ENCODE peak calls at places on chromosomes 2 and 18, in five cellular contexts. U, T, B, O and F are unnamed samples.
A peak's percentile ranks its signal among the peaks of the same experiment; 100 is the strongest.

GRCh38 chr2:54675738-54676137 is 47.7 kb upstream of the EML6 start:
- DNase-seq in U (no peak), T (no peak), B (peak; percentile 35), O (no peak), F (no peak)

GRCh38 chr2:127400533-127400896 is 12.7 kb upstream of the MAP3K2 start:
- DNase-seq in U (no peak), T (no peak), B (no peak), O (no peak), F (no peak)

GRCh38 chr2:136162438-136162837 is 44.5 kb upstream of the CXCR4 start:
- DNase-seq in U (no peak), T (no peak), B (no peak), O (no peak), F (no peak)

GRCh38 chr2:84212611-84213314 is 246.3 kb downstream of the SUCLG1 start:
- DNase-seq in U (no peak), T (no peak), B (no peak), O (no peak), F (no peak)

GRCh38 chr18:8858888-8859511 is 153.6 kb downstream of the MTCL1 start:
- DNase-seq in U (peak; percentile 89), T (no peak), B (no peak), O (no peak), F (peak; percentile 94)

GRCh38 chr2:25109822-25110221 is 58.6 kb downstream of the POMC start:
- DNase-seq in U (no peak), T (no peak), B (no peak), O (no peak), F (no peak)

GRCh38 chr2:203582468-203582867 is 47.4 kb upstream of the RAPH1 start:
- DNase-seq in U (no peak), T (no peak), B (no peak), O (no peak), F (peak; percentile 49)

GRCh38 chr2:173287594-173287993 is 67.1 kb upstream of the CDCA7 start:
- DNase-seq in U (no peak), T (no peak), B (no peak), O (no peak), F (no peak)

GRCh38 chr2:55163895-55164509 is 68.1 kb downstream of the CLHC1 start:
- DNase-seq in U (no peak), T (no peak), B (no peak), O (no peak), F (no peak)

GRCh38 chr2:158529379-158530110 is 72.8 kb downstream of the PKP4 start:
- DNase-seq in U (peak; percentile 24), T (no peak), B (no peak), O (no peak), F (peak; percentile 78)

GRCh38 chr2:96948483-96949152 is 37.8 kb downstream of the FAM178B start:
- DNase-seq in U (no peak), T (no peak), B (no peak), O (no peak), F (no peak)

GRCh38 chr2:96947949-96948348 is 38.4 kb downstream of the FAM178B start:
- DNase-seq in U (no peak), T (no peak), B (no peak), O (no peak), F (no peak)

GRCh38 chr2:96946625-96947024 is 39.8 kb downstream of the FAM178B start:
- DNase-seq in U (no peak), T (no peak), B (no peak), O (no peak), F (no peak)

GRCh38 chr2:96945011-96945410 is 41.4 kb downstream of the FAM178B start:
- DNase-seq in U (no peak), T (no peak), B (no peak), O (no peak), F (no peak)

DNA sequence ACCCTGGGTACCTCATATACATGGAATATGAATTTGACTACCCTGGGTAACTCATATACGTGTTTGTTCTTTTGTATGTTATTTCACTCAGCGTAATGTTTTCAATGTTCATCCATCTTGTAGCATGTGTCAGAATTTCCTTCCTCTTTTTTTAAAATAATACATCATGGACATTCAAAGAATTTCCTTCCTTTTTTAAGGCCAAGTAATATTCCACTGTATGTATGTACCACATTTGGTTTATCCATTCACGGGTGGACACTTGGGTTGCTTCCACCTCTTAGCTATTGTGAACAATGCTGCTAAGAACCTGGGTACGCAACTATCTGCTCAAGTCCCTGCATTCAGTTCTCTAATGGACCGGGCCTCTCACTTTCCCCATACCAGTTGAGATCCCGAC is 40.3 kb downstream of the FAM178B start:
- DNase-seq in U (no peak), T (no peak), B (no peak), O (no peak), F (no peak)
- H2BK12ac ChIP-seq in U (no peak overlapping the region), T (no peak overlapping the region), B (no peak overlapping the region), O (no peak overlapping the region), F (no peak overlapping the region)

GRCh38 chr2:47077442-47078117 is 77.5 kb downstream of the STPG4 start:
- DNase-seq in U (no peak), T (no peak), B (no peak), O (no peak), F (no peak)
- H4K91ac ChIP-seq in U (peak overlapping the region; percentile 94), T (no peak overlapping the region), B (peak overlapping the region; percentile 58), O (no peak overlapping the region), F (peak overlapping the region; percentile 95)

GRCh38 chr2:11438555-11439080 is 27.3 kb downstream of the E2F6 start:
- DNase-seq in U (no peak), T (no peak), B (no peak), O (no peak), F (no peak)

GRCh38 chr2:11434443-11434842 is 31.5 kb downstream of the E2F6 start:
- DNase-seq in U (no peak), T (no peak), B (no peak), O (no peak), F (no peak)

GRCh38 chr2:11433875-11434274 is 32.1 kb downstream of the E2F6 start:
- DNase-seq in U (no peak), T (no peak), B (no peak), O (no peak), F (no peak)

GRCh38 chr2:11435036-11435435 is 30.9 kb downstream of the E2F6 start:
- DNase-seq in U (no peak), T (no peak), B (no peak), O (no peak), F (no peak)

GRCh38 chr2:11437602-11438001 is 28.4 kb downstream of the E2F6 start:
- DNase-seq in U (no peak), T (no peak), B (no peak), O (no peak), F (no peak)
- H3K9me3 ChIP-seq in U (peaks cover 11% of the 10 kb centered on the region), T (peaks cover 49% of the 10 kb centered on the region), B (peaks cover 22% of the 10 kb centered on the region), O (peaks cover 17% of the 10 kb centered on the region), F (no peaks in the 10 kb centered on the region)

DNA sequence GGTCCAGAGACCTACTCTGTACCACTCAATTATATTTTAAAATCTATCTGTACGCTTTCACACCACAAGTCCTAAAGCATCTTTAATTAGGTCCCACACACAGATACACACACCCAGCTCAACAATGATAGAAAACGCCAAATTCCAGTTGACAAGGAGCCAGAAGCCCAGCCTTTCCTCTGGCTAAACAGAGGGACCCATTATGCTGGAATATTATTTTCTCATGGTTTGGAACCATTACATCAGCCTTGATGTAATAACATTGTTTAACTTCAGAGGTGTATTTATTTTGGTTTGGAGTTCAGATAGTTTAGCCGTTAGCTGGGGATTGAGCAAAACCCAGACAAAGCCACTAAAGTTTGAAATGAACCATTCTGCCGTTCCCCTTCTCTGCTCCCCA is 14.0 kb upstream of the INHBB start:
- DNase-seq in U (no peak), T (no peak), B (no peak), O (no peak), F (no peak)
- H2BK12ac ChIP-seq in U (no peak overlapping the region), T (no peak overlapping the region), B (no peak overlapping the region), O (no peak overlapping the region), F (no peak overlapping the region)

GRCh38 chr2:191037351-191037750 is 23.4 kb upstream of the STAT1 start:
- DNase-seq in U (no peak), T (no peak), B (no peak), O (no peak), F (no peak)

GRCh38 chr2:191039616-191040015 is 25.6 kb upstream of the STAT1 start:
- DNase-seq in U (no peak), T (no peak), B (no peak), O (no peak), F (no peak)

GRCh38 chr2:191036365-191036764 is 22.4 kb upstream of the STAT1 start:
- DNase-seq in U (no peak), T (no peak), B (no peak), O (no peak), F (no peak)

GRCh38 chr2:191038241-191038725 is 24.3 kb upstream of the STAT1 start:
- DNase-seq in U (no peak), T (no peak), B (no peak), O (no peak), F (peak; percentile 59)

GRCh38 chr2:191038741-191039140 is 24.8 kb upstream of the STAT1 start:
- DNase-seq in U (no peak), T (no peak), B (no peak), O (no peak), F (no peak)
- H4K91ac ChIP-seq in U (no peak overlapping the region), T (no peak overlapping the region), B (no peak overlapping the region), O (no peak overlapping the region), F (no peak overlapping the region)

GRCh38 chr18:78977627-78978271 is 1.9 kb upstream of the SALL3 start:
- DNase-seq in U (no peak), T (no peak), B (no peak), O (no peak), F (peak; percentile 3)
- H3K9me3 ChIP-seq in U (peaks cover 3% of the 10 kb centered on the region), T (no peaks in the 10 kb centered on the region), B (no peaks in the 10 kb centered on the region), O (no peaks in the 10 kb centered on the region), F (peaks cover 3% of the 10 kb centered on the region)